ENCODE peak calls at places on chromosome 9, in four cellular contexts. K, A, P and Y are unnamed samples.
A peak's percentile ranks its signal among the peaks of the same experiment; 100 is the strongest.

GRCh38 chr9:13513262-13513661 is 233.8 kb upstream of the MPDZ start:
- DNase-seq in K (peak; percentile 25), A (no peak), P (no peak), Y (no peak)

GRCh38 chr9:69675563-69675962 is 3.4 kb upstream of the APBA1 start:
- DNase-seq in K (no peak), A (no peak), P (no peak), Y (no peak)

GRCh38 chr9:89149726-89150125 is 28.9 kb downstream of the SHC3 start:
- DNase-seq in K (no peak), A (no peak), P (no peak), Y (no peak)

GRCh38 chr9:36119476-36119875 is 17.1 kb upstream of the GLIPR2 start:
- DNase-seq in K (no peak), A (no peak), P (no peak), Y (no peak)

GRCh38 chr9:127370651-127371648 is 26.0 kb upstream of the SLC2A8 start:
- DNase-seq in K (no peak), A (no peak), P (no peak), Y (no peak)

GRCh38 chr9:36738318-36738975 is 165.8 kb downstream of the MELK start:
- DNase-seq in K (no peak), A (no peak), P (no peak), Y (no peak)

GRCh38 chr9:114014044-114014443 is 64.1 kb downstream of the AMBP start:
- DNase-seq in K (no peak), A (no peak), P (no peak), Y (no peak)

GRCh38 chr9:35232867-35233544 is 71.2 kb downstream of the UNC13B start:
- DNase-seq in K (no peak), A (no peak), P (no peak), Y (no peak)

GRCh38 chr9:12708562-12709298 is 15.5 kb downstream of the TYRP1 start:
- DNase-seq in K (no peak), A (no peak), P (no peak), Y (no peak)

GRCh38 chr9:138044485-138045383 is 167.2 kb downstream of the CACNA1B start:
- DNase-seq in K (no peak), A (no peak), P (no peak), Y (no peak)

GRCh38 chr9:104279535-104280215 is 185.6 kb downstream of the SMC2 start:
- DNase-seq in K (no peak), A (no peak), P (no peak), Y (no peak)

GRCh38 chr9:81430727-81431126 is 258.6 kb downstream of the TLE1 start:
- DNase-seq in K (no peak), A (no peak), P (no peak), Y (no peak)

GRCh38 chr9:116767219-116767618 is 80.1 kb downstream of the TRIM32 start:
- DNase-seq in K (no peak), A (no peak), P (no peak), Y (no peak)

GRCh38 chr9:121849554-121849953 is 198.1 kb downstream of the DAB2IP start:
- DNase-seq in K (no peak), A (no peak), P (no peak), Y (no peak)

GRCh38 chr9:69062195-69062594 is 26.6 kb downstream of the FXN start:
- DNase-seq in K (no peak), A (no peak), P (no peak), Y (no peak)

GRCh38 chr9:38036359-38037084 is 32.5 kb downstream of the SHB start:
- DNase-seq in K (no peak), A (no peak), P (no peak), Y (no peak)

DNA sequence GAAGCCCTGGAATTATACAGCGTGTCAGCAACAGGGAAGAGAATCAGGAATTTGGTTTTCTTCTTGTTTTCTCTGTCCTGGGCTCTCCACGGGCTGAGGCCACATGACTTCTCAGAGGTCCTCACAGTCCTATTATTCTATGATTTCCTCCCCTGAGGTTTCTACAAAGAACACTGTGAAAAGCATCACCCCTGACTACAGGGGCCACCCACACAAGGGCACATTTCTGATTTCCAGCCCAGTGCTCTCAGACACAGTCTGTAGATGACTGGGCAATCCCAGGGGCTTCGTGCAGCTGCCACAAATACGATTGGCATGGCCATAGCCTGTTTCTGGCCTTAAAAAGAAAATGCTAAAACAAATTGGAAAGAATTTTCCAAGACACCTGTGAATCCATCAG is 284.9 kb downstream of the CEMIP2 start:
- DNase-seq in K (no peak), A (no peak), P (no peak), Y (no peak)
- H3K27ac ChIP-seq in K (no peak overlapping the region), A (no peak overlapping the region), P (no peak overlapping the region), Y (no peak overlapping the region)

GRCh38 chr9:132770775-132771310 is 100.6 kb downstream of the GTF3C4 start:
- DNase-seq in K (no peak), A (no peak), P (no peak), Y (no peak)

GRCh38 chr9:132773093-132773492 is 102.8 kb downstream of the GTF3C4 start:
- DNase-seq in K (no peak), A (no peak), P (no peak), Y (no peak)

GRCh38 chr9:132769895-132770774 is 99.9 kb downstream of the GTF3C4 start:
- DNase-seq in K (peak; percentile 44), A (peak; percentile 67), P (peak; percentile 28), Y (peak; percentile 35)

GRCh38 chr9:132773764-132774339 is 103.6 kb downstream of the GTF3C4 start:
- DNase-seq in K (no peak), A (no peak), P (no peak), Y (no peak)

DNA sequence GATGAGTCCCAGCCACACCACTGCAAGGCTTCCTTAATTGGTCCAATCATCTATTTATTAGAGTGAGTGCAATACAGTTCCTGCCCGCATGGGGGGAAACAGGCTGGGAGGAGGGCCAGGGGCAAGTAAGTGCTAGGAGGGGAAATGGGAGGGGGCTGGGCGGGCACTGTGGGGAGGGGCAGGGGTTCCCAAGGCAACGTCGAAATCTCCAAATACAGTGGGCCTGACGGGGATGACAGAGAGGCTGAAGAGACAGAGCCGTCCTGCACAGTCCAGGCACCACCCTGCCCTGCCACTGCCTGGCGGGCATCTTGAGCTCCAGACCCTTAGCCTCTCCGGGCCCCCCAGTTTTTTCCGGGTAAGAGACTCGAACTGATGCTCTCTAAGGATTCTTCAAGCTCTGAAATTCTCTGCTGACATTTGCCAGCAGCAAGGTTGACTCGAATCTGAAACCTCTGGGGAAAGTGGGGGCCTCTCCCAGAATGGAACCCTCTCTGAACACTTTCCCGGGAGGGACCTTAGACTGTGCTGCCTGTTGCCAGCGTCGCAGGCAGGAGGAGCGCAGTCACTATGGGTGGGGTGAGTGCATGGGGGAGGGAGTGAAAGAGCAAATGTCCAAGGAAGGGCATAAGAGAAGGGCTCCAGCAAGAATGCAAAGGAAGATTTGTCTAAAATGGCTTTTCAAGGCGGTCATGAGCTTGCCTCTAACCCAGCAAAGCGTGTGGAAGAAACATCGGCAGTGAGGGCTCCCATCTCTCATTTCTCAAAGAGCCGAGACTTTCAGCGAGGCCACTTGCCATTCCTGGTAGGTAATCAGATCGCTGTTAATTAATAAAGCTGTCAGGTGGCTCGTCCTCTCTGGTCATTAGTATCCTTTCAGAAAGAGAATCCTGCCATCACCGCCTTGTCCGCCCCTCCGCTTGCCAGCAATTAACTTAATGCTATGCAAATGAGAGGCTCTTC is 98.9 kb downstream of the GTF3C4 start:
- DNase-seq in K (peak; percentile 48), A (peak; percentile 63), P (peak; percentile 12), Y (peak; percentile 35)
- H3K27ac ChIP-seq in K (peak overlapping the region; percentile 42), A (peak overlapping the region; percentile 75), P (peak overlapping the region; percentile 86), Y (peak overlapping the region; percentile 77)

GRCh38 chr9:125100822-125101221 is 42.5 kb downstream of the SCAI start:
- DNase-seq in K (no peak), A (no peak), P (no peak), Y (no peak)

GRCh38 chr9:125103021-125103420 is 40.3 kb downstream of the SCAI start:
- DNase-seq in K (no peak), A (no peak), P (no peak), Y (no peak)

GRCh38 chr9:125110464-125110863 is 32.9 kb downstream of the SCAI start:
- DNase-seq in K (no peak), A (no peak), P (no peak), Y (no peak)

GRCh38 chr9:125103770-125104169 is 39.6 kb downstream of the SCAI start:
- DNase-seq in K (no peak), A (no peak), P (no peak), Y (no peak)

DNA sequence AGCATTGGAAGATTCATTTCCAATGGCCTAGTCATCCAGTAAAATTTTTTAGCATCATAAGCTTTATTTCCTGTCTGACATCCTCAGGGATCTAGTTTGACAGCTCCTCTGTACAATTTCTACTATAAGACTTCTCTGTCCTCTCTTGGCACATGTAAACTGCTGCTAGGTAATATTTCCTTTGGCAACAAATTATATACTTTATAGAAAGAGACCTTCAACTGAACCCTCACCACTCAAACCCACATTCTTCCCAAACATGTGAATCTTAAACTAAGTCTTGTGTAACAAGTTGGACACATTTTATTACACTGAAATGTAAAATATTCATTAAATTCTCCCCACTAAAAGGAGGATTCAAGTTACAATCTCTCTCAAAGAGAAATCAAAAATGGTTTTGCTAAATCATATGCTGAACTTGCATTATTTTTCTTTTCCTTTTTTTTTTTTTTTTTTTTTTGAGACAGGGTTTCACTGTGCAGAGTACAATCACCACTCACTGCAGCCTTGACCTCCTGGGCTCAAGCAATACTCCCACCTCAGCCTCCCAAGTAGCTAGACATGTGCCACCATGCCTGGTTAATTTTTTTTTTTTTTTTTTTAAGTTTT is 36.9 kb downstream of the SCAI start:
- DNase-seq in K (no peak), A (no peak), P (no peak), Y (no peak)
- H3K27ac ChIP-seq in K (no peak overlapping the region), A (no peak overlapping the region), P (no peak overlapping the region), Y (no peak overlapping the region)

GRCh38 chr9:136952354-136952855 is 332 bp downstream of the LCN12 start:
- DNase-seq in K (no peak), A (no peak), P (no peak), Y (no peak)

GRCh38 chr9:136949817-136950655 is 2.0 kb upstream of the LCN12 start:
- DNase-seq in K (peak; percentile 96), A (peak; percentile 97), P (peak; percentile 93), Y (peak; percentile 89)

GRCh38 chr9:136951541-136952353 is at the start of gene LCN12:
- DNase-seq in K (no peak), A (no peak), P (no peak), Y (no peak)

GRCh38 chr9:136949239-136949816 is 2.7 kb upstream of the LCN12 start:
- DNase-seq in K (no peak), A (no peak), P (no peak), Y (no peak)

DNA sequence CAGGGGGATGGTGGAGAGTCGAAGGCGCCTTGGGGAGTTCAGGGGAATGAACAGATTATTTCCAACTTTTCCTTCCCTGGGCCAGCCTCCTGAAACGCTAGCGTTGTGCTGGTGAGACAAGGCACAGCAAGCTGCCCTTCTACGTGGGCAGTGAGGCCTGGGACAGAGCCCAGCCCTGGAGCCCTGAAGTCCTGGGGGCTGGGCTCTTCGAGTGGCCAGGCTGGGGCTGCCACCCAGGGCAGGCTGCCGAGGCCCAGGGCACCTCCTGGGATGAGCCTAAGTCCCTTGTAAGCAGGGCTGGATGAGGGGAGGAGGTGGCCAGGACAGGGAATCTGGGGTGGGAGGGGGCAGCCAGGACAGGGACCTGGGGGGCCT is 1.4 kb upstream of the LCN12 start:
- DNase-seq in K (no peak), A (no peak), P (no peak), Y (no peak)
- H3K27ac ChIP-seq in K (peak overlapping the region; percentile 90), A (peak overlapping the region; percentile 78), P (peak overlapping the region; percentile 65), Y (peak overlapping the region; percentile 72)

DNA sequence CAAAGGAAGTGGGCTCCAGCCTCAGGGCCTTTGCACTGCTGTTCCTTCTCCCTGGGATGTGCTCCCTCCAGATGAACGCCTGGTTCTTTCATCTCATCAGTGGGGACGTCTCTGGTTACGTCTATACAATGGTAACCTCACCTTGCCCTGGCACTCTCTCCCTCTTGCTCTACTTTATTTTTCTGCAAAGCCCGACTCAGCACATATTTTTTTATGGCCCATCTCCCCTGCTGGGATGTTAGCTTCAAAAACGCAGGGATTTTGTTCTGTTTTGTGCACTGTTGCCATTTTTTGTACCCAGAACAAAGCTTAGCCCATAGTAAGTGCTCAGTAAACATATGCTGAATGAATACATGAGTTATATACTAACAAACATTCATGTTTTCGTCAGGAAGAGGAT is 37.5 kb downstream of the PTPN3 start:
- DNase-seq in K (no peak), A (no peak), P (no peak), Y (no peak)
- H3K27ac ChIP-seq in K (no peak overlapping the region), A (no peak overlapping the region), P (no peak overlapping the region), Y (no peak overlapping the region)